ENCODE peak calls at places on chromosome 1, in five cellular contexts. U is GM12864; F is GM23248; D is stimulated activated CD4-positive, alpha-beta T cell treated with anti-CD3 and anti-CD28 coated beads, TNF-alpha, amount 100 ng/mL, for 24 hours; P is non-pigmented ciliary epithelial cell. I is an unnamed sample.

GRCh38 chr1:230581446-230582079 is 60.7 kb upstream of the COG2 start:
- DNase-seq in U (no peak), F (no peak), D (no peak), P (no peak), I (no peak)

GRCh38 chr1:174990382-174990999 is 9.3 kb upstream of the CACYBP start:
- DNase-seq in U (no peak), F (peak), D (no peak), P (no peak), I (no peak)

GRCh38 chr1:219555031-219555667 is 57.8 kb downstream of the ZC3H11B start:
- DNase-seq in U (no peak), F (peak), D (no peak), P (peak), I (peak)

GRCh38 chr1:24752305-24752704 is 7.1 kb downstream of the CLIC4 start:
- DNase-seq in U (no peak), F (no peak), D (no peak), P (no peak), I (no peak)

GRCh38 chr1:182120411-182121258 is 59.1 kb upstream of the ZNF648 start:
- DNase-seq in U (no peak), F (no peak), D (no peak), P (no peak), I (peak)

GRCh38 chr1:55352080-55352800 is 137.1 kb upstream of the USP24 start:
- DNase-seq in U (no peak), F (no peak), D (no peak), P (no peak), I (no peak)

GRCh38 chr1:111402083-111402482 is 25.5 kb downstream of the OVGP1 start:
- DNase-seq in U (no peak), F (no peak), D (no peak), P (no peak), I (no peak)

GRCh38 chr1:6889875-6890480 is 104.7 kb downstream of the CAMTA1 start:
- DNase-seq in U (peak), F (peak), D (no peak), P (peak), I (peak)

GRCh38 chr1:47887959-47888629 is 109.1 kb downstream of the TRABD2B start:
- DNase-seq in U (no peak), F (no peak), D (no peak), P (no peak), I (no peak)

GRCh38 chr1:228455715-228456114 is 31.5 kb upstream of the RNF187 start:
- DNase-seq in U (no peak), F (peak), D (no peak), P (no peak), I (no peak)